ENCODE peak calls at places on chromosomes 13 and 19, in seven cellular contexts. One of them, this sample, is unnamed.

GRCh38 chr13:41267106-41267505 is 3.7 kb upstream of the MTRF1 start:
- DNase-seq in stomach: no peak
- DNase-seq in HL-60: no peak
- DNase-seq in GM23338: no peak
- DNase-seq in SK-N-SH: no peak
- DNase-seq in SK-N-MC: no peak
- DNase-seq in K562: no peak
- DNase-seq in this sample: no peak

GRCh38 chr13:79528356-79528755 is 47.4 kb downstream of the NDFIP2 start:
- DNase-seq in HL-60: no peak
- DNase-seq in K562: no peak
- DNase-seq in SK-N-SH: no peak
- DNase-seq in stomach: no peak
- DNase-seq in GM23338: no peak
- DNase-seq in SK-N-MC: no peak
- DNase-seq in this sample: no peak

GRCh38 chr19:32566246-32566830 is 14.7 kb upstream of the PDCD5 start:
- DNase-seq in SK-N-SH: no peak
- DNase-seq in GM23338: no peak
- DNase-seq in stomach: no peak
- DNase-seq in HL-60: no peak
- DNase-seq in SK-N-MC: no peak
- DNase-seq in K562: no peak
- DNase-seq in this sample: no peak

GRCh38 chr13:43544011-43544410 is 242.8 kb downstream of the ENOX1 start:
- DNase-seq in stomach: no peak
- DNase-seq in HL-60: no peak
- DNase-seq in GM23338: no peak
- DNase-seq in SK-N-MC: no peak
- DNase-seq in SK-N-SH: no peak
- DNase-seq in K562: no peak
- DNase-seq in this sample: no peak

GRCh38 chr13:97749174-97749573 is 204.3 kb upstream of the IPO5 start:
- DNase-seq in SK-N-MC: no peak
- DNase-seq in GM23338: peak; percentile 15
- DNase-seq in HL-60: no peak
- DNase-seq in stomach: no peak
- DNase-seq in SK-N-SH: no peak
- DNase-seq in K562: no peak
- DNase-seq in this sample: no peak

GRCh38 chr13:21674271-21675009 is 3.6 kb downstream of the FGF9 start:
- DNase-seq in stomach: no peak
- DNase-seq in SK-N-SH: peak; percentile 42
- DNase-seq in SK-N-MC: no peak
- DNase-seq in K562: peak; percentile 38
- DNase-seq in HL-60: no peak
- DNase-seq in GM23338: peak; percentile 65
- DNase-seq in this sample: peak; percentile 23

GRCh38 chr13:41848435-41849255 is 112.3 kb downstream of the VWA8 start:
- DNase-seq in HL-60: no peak
- DNase-seq in GM23338: no peak
- DNase-seq in SK-N-MC: no peak
- DNase-seq in K562: no peak
- DNase-seq in SK-N-SH: no peak
- DNase-seq in stomach: no peak
- DNase-seq in this sample: no peak

GRCh38 chr13:41232715-41233114 is 30.7 kb downstream of the MTRF1 start:
- DNase-seq in K562: no peak
- DNase-seq in GM23338: no peak
- DNase-seq in HL-60: no peak
- DNase-seq in stomach: no peak
- DNase-seq in SK-N-MC: no peak
- DNase-seq in SK-N-SH: no peak
- DNase-seq in this sample: no peak

GRCh38 chr19:41500443-41500842 is 57.5 kb downstream of the ERICH4 start:
- DNase-seq in K562: no peak
- DNase-seq in SK-N-SH: no peak
- DNase-seq in GM23338: no peak
- DNase-seq in stomach: no peak
- DNase-seq in SK-N-MC: no peak
- DNase-seq in HL-60: no peak
- DNase-seq in this sample: no peak

GRCh38 chr13:46041335-46041934 is 11.1 kb downstream of the ZC3H13 start:
- DNase-seq in stomach: no peak
- DNase-seq in SK-N-MC: peak; percentile 89
- DNase-seq in GM23338: no peak
- DNase-seq in HL-60: no peak
- DNase-seq in K562: no peak
- DNase-seq in SK-N-SH: no peak
- DNase-seq in this sample: no peak

GRCh38 chr19:42528354-42529247 is at the start of gene CEACAM1:
- DNase-seq in SK-N-SH: no peak
- DNase-seq in SK-N-MC: no peak
- DNase-seq in stomach: peak; percentile 79
- DNase-seq in HL-60: no peak
- DNase-seq in K562: peak; percentile 4
- DNase-seq in GM23338: no peak
- DNase-seq in this sample: peak; percentile 84

GRCh38 chr13:114120486-114121430 is 11.7 kb downstream of the RASA3 start:
- DNase-seq in SK-N-SH: peak; percentile 68
- DNase-seq in SK-N-MC: no peak
- DNase-seq in GM23338: no peak
- DNase-seq in K562: no peak
- DNase-seq in HL-60: no peak
- DNase-seq in stomach: no peak
- DNase-seq in this sample: no peak

GRCh38 chr13:74920945-74921725 is 560.8 kb downstream of the TBC1D4 start:
- DNase-seq in SK-N-MC: no peak
- DNase-seq in stomach: no peak
- DNase-seq in K562: peak; percentile 5
- DNase-seq in GM23338: no peak
- DNase-seq in HL-60: no peak
- DNase-seq in SK-N-SH: no peak
- DNase-seq in this sample: no peak

GRCh38 chr19:18219911-18220631 is 6.2 kb downstream of the PDE4C start:
- DNase-seq in GM23338: no peak
- DNase-seq in HL-60: no peak
- DNase-seq in SK-N-MC: no peak
- DNase-seq in stomach: no peak
- DNase-seq in SK-N-SH: no peak
- DNase-seq in K562: no peak
- DNase-seq in this sample: no peak

GRCh38 chr19:38451629-38452028 is 18.1 kb downstream of the RYR1 start:
- DNase-seq in GM23338: no peak
- DNase-seq in stomach: no peak
- DNase-seq in SK-N-SH: no peak
- DNase-seq in K562: no peak
- DNase-seq in SK-N-MC: no peak
- DNase-seq in HL-60: no peak
- DNase-seq in this sample: no peak

GRCh38 chr13:101308247-101309013 is 107.9 kb downstream of the NALCN start:
- DNase-seq in stomach: no peak
- DNase-seq in SK-N-MC: no peak
- DNase-seq in K562: no peak
- DNase-seq in HL-60: no peak
- DNase-seq in GM23338: no peak
- DNase-seq in SK-N-SH: no peak
- DNase-seq in this sample: no peak

GRCh38 chr13:112980441-112980840 is 11.4 kb downstream of the MCF2L start:
- DNase-seq in SK-N-MC: no peak
- DNase-seq in stomach: no peak
- DNase-seq in HL-60: peak; percentile 13
- DNase-seq in GM23338: no peak
- DNase-seq in SK-N-SH: peak; percentile 85
- DNase-seq in K562: no peak
- DNase-seq in this sample: no peak

GRCh38 chr19:18069383-18069782 is 17.4 kb downstream of the IL12RB1 start:
- DNase-seq in HL-60: no peak
- DNase-seq in stomach: no peak
- DNase-seq in SK-N-SH: peak; percentile 4
- DNase-seq in SK-N-MC: no peak
- DNase-seq in K562: no peak
- DNase-seq in GM23338: no peak
- DNase-seq in this sample: no peak

GRCh38 chr19:14475251-14476073 is at the start of gene PTGER1:
- DNase-seq in SK-N-MC: no peak
- DNase-seq in GM23338: peak; percentile 78
- DNase-seq in HL-60: no peak
- DNase-seq in SK-N-SH: peak; percentile 89
- DNase-seq in stomach: no peak
- DNase-seq in K562: peak; percentile 85
- DNase-seq in this sample: no peak

GRCh38 chr13:28055362-28055761 is 45.0 kb downstream of the FLT3 start:
- DNase-seq in HL-60: no peak
- DNase-seq in SK-N-MC: no peak
- DNase-seq in K562: no peak
- DNase-seq in SK-N-SH: no peak
- DNase-seq in GM23338: no peak
- DNase-seq in stomach: no peak
- DNase-seq in this sample: no peak

GRCh38 chr13:34201050-34201913 is 383.3 kb downstream of the RFC3 start:
- DNase-seq in K562: no peak
- DNase-seq in SK-N-SH: no peak
- DNase-seq in HL-60: no peak
- DNase-seq in GM23338: no peak
- DNase-seq in stomach: no peak
- DNase-seq in SK-N-MC: no peak
- DNase-seq in this sample: no peak

GRCh38 chr19:51802775-51803174 is 7.8 kb downstream of the FPR3 start:
- DNase-seq in SK-N-MC: no peak
- DNase-seq in HL-60: no peak
- DNase-seq in GM23338: no peak
- DNase-seq in K562: no peak
- DNase-seq in SK-N-SH: no peak
- DNase-seq in stomach: no peak
- DNase-seq in this sample: no peak

GRCh38 chr19:16383584-16384161 is 59.0 kb downstream of the KLF2 start:
- DNase-seq in HL-60: no peak
- DNase-seq in SK-N-MC: no peak
- DNase-seq in GM23338: no peak
- DNase-seq in K562: no peak
- DNase-seq in stomach: no peak
- DNase-seq in SK-N-SH: no peak
- DNase-seq in this sample: no peak

GRCh38 chr13:100100115-100100879 is 11.4 kb downstream of the PCCA start:
- DNase-seq in GM23338: no peak
- DNase-seq in stomach: peak; percentile 53
- DNase-seq in SK-N-MC: no peak
- DNase-seq in SK-N-SH: no peak
- DNase-seq in K562: no peak
- DNase-seq in HL-60: no peak
- DNase-seq in this sample: no peak
- TF ChIP-seq POLR2AphosphoS5 in GM23338: no peak
- TF ChIP-seq POLR2AphosphoS5 in stomach: peak; percentile 3
- TF ChIP-seq POLR2AphosphoS5 in SK-N-MC: no peak
- TF ChIP-seq POLR2AphosphoS5 in SK-N-SH: no peak
- TF ChIP-seq POLR2AphosphoS5 in K562: no peak
- TF ChIP-seq POLR2AphosphoS5 in HL-60: no peak
- TF ChIP-seq POLR2AphosphoS5 in this sample: no peak

GRCh38 chr19:50333737-50334617 is 4.8 kb upstream of the KCNC3 start:
- DNase-seq in HL-60: peak; percentile 49
- DNase-seq in SK-N-SH: peak; percentile 98
- DNase-seq in SK-N-MC: no peak
- DNase-seq in GM23338: peak; percentile 50
- DNase-seq in K562: peak; percentile 99
- DNase-seq in stomach: peak; percentile 82
- DNase-seq in this sample: peak; percentile 84
- TF ChIP-seq POLR2AphosphoS5 in HL-60: no peak
- TF ChIP-seq POLR2AphosphoS5 in SK-N-SH: peak; percentile 82
- TF ChIP-seq POLR2AphosphoS5 in SK-N-MC: peak; percentile 60
- TF ChIP-seq POLR2AphosphoS5 in GM23338: peak; percentile 97
- TF ChIP-seq POLR2AphosphoS5 in K562: peak; percentile 65
- TF ChIP-seq POLR2AphosphoS5 in stomach: peak; percentile 85
- TF ChIP-seq POLR2AphosphoS5 in this sample: peak; percentile 71

GRCh38 chr13:51394724-51395123 is 55.2 kb downstream of the SERPINE3 start:
- DNase-seq in stomach: no peak
- DNase-seq in HL-60: no peak
- DNase-seq in SK-N-SH: peak; percentile 5
- DNase-seq in GM23338: no peak
- DNase-seq in K562: no peak
- DNase-seq in SK-N-MC: no peak
- DNase-seq in this sample: no peak

GRCh38 chr13:51396352-51396751 is 56.5 kb downstream of the INTS6 start:
- DNase-seq in GM23338: no peak
- DNase-seq in K562: no peak
- DNase-seq in SK-N-MC: no peak
- DNase-seq in HL-60: peak; percentile 31
- DNase-seq in SK-N-SH: no peak
- DNase-seq in stomach: no peak
- DNase-seq in this sample: no peak

DNA sequence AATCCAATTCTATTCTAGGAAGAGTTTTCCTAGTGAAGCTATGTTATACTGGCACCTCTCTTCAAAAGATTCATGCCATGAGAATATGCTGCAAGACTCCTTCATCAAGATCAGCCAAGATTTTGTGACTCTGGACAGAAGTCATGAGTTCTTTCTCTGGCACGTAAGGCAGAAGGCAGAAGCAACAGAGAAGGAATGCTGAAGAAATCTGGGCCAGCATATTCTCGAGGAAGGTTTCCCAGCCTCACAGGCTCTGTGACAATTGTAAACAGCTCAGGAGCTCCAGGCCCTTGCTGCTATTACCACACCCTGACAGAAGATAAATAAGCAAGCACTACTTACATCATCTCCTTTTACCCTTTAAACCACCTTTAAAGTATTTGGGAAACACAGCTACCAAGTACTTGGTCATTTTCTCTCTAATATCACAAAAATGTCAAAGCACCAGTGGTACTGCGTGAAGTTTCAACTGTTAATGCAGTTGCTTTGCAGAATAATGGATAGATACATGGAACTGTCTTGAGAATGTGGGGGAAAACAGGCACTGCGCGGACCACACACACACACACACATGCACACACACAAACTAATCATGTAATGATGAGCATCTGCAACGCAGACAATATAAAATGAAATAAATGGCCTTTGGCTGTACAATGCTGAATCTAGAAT is 55.4 kb downstream of the INTS6 start:
- DNase-seq in SK-N-MC: no peak
- DNase-seq in SK-N-SH: peak; percentile 3
- DNase-seq in GM23338: peak; percentile 52
- DNase-seq in stomach: no peak
- DNase-seq in HL-60: no peak
- DNase-seq in K562: no peak
- DNase-seq in this sample: peak; percentile 10
- TF ChIP-seq POLR2AphosphoS5 in SK-N-MC: no peak
- TF ChIP-seq POLR2AphosphoS5 in SK-N-SH: no peak
- TF ChIP-seq POLR2AphosphoS5 in GM23338: no peak
- TF ChIP-seq POLR2AphosphoS5 in stomach: no peak
- TF ChIP-seq POLR2AphosphoS5 in HL-60: no peak
- TF ChIP-seq POLR2AphosphoS5 in K562: no peak
- TF ChIP-seq POLR2AphosphoS5 in this sample: peak; percentile 6

GRCh38 chr19:7687177-7687576 is 6.5 kb downstream of the TRAPPC5 start:
- DNase-seq in K562: no peak
- DNase-seq in stomach: no peak
- DNase-seq in GM23338: no peak
- DNase-seq in SK-N-SH: no peak
- DNase-seq in SK-N-MC: no peak
- DNase-seq in HL-60: no peak
- DNase-seq in this sample: no peak
- TF ChIP-seq POLR2AphosphoS5 in K562: no peak
- TF ChIP-seq POLR2AphosphoS5 in stomach: no peak
- TF ChIP-seq POLR2AphosphoS5 in GM23338: no peak
- TF ChIP-seq POLR2AphosphoS5 in SK-N-SH: no peak
- TF ChIP-seq POLR2AphosphoS5 in SK-N-MC: no peak
- TF ChIP-seq POLR2AphosphoS5 in HL-60: no peak
- TF ChIP-seq POLR2AphosphoS5 in this sample: no peak

GRCh38 chr13:59166174-59166573 is 997.6 kb downstream of the DIAPH3 start:
- DNase-seq in SK-N-SH: no peak
- DNase-seq in stomach: no peak
- DNase-seq in GM23338: no peak
- DNase-seq in SK-N-MC: no peak
- DNase-seq in K562: no peak
- DNase-seq in HL-60: no peak
- DNase-seq in this sample: no peak
- TF ChIP-seq POLR2AphosphoS5 in SK-N-SH: no peak
- TF ChIP-seq POLR2AphosphoS5 in stomach: no peak
- TF ChIP-seq POLR2AphosphoS5 in GM23338: no peak
- TF ChIP-seq POLR2AphosphoS5 in SK-N-MC: no peak
- TF ChIP-seq POLR2AphosphoS5 in K562: no peak
- TF ChIP-seq POLR2AphosphoS5 in HL-60: no peak
- TF ChIP-seq POLR2AphosphoS5 in this sample: no peak